ENCODE peak calls at places on chromosomes 7 and 10, in nine cellular contexts. R is transverse colon, S is adrenal gland, J is HepG2, M is PC-3, C is ovary, V is keratinocyte, N is cardiac muscle cell, T is GM23338. Q is an unnamed sample.

GRCh38 chr10:24382596-24382978 is 173.6 kb downstream of the KIAA1217 start:
- DNase-seq in C (no peak), T (no peak), J (no peak), V (no peak), N (no peak), S (no peak), R (no peak), M (no peak), Q (no peak)

GRCh38 chr7:118080947-118081346 is 103.0 kb upstream of the LSM8 start:
- DNase-seq in M (peak; percentile 71), R (no peak), S (no peak), J (no peak), C (no peak), T (peak; percentile 43), N (no peak), V (peak; percentile 85), Q (peak; percentile 93)

GRCh38 chr7:134462337-134462925 is 3.5 kb upstream of the AKR1B1 start:
- DNase-seq in T (no peak), R (no peak), N (no peak), C (no peak), S (no peak), J (peak; percentile 6), M (peak; percentile 85), V (no peak), Q (peak; percentile 74)

GRCh38 chr10:70518695-70519094 is 40.1 kb downstream of the PALD1 start:
- DNase-seq in S (no peak), T (no peak), V (peak; percentile 23), M (peak; percentile 93), N (no peak), C (no peak), J (no peak), R (no peak), Q (peak; percentile 34)

GRCh38 chr10:58070964-58071363 is 196.7 kb downstream of the IPMK start:
- DNase-seq in J (no peak), M (no peak), S (no peak), N (no peak), V (no peak), T (no peak), R (no peak), C (no peak), Q (no peak)

GRCh38 chr10:111082102-111082975 is 5.5 kb downstream of the ADRA2A start:
- DNase-seq in S (no peak), R (no peak), N (no peak), C (no peak), T (no peak), V (no peak), J (no peak), M (no peak), Q (no peak)

GRCh38 chr7:47654672-47655340 is 72.9 kb upstream of the TNS3 start:
- DNase-seq in N (no peak), V (no peak), R (no peak), M (no peak), C (no peak), S (no peak), J (no peak), T (peak; percentile 37), Q (no peak)

GRCh38 chr7:137983308-137984008 is 18.4 kb downstream of the CREB3L2 start:
- DNase-seq in M (no peak), T (no peak), N (no peak), R (no peak), J (peak; percentile 23), S (no peak), C (no peak), V (no peak), Q (no peak)

GRCh38 chr10:88343761-88344484 is 239.2 kb downstream of the RNLS start:
- DNase-seq in S (no peak), N (no peak), T (no peak), M (no peak), V (no peak), C (no peak), R (no peak), J (no peak), Q (no peak)

GRCh38 chr7:387132-388022 is 97.4 kb downstream of the FOXL3 start:
- DNase-seq in C (peak; percentile 21), J (no peak), T (no peak), V (no peak), M (no peak), S (peak; percentile 10), N (no peak), R (peak; percentile 5), Q (no peak)

GRCh38 chr10:87504667-87505365 is at the start of gene MINPP1:
- DNase-seq in J (peak; percentile 74), M (peak; percentile 69), N (peak; percentile 93), R (peak; percentile 82), S (peak; percentile 83), T (peak; percentile 97), V (peak; percentile 7), C (peak; percentile 89), Q (peak; percentile 56)

GRCh38 chr7:36132025-36132424 is 21.0 kb upstream of the EEPD1 start:
- DNase-seq in C (no peak), S (no peak), J (peak; percentile 21), V (no peak), R (no peak), N (no peak), T (no peak), M (no peak), Q (no peak)

GRCh38 chr7:127396184-127396583 is 3.7 kb upstream of the ZNF800 start:
- DNase-seq in T (peak; percentile 30), S (no peak), C (no peak), N (no peak), M (no peak), R (no peak), J (no peak), V (no peak), Q (no peak)

GRCh38 chr10:69455009-69455763 is 3.9 kb downstream of the TSPAN15 start:
- DNase-seq in S (no peak), M (no peak), C (no peak), J (no peak), T (no peak), V (no peak), R (no peak), N (no peak), Q (no peak)

GRCh38 chr7:45070254-45070642 is 18.5 kb downstream of the NACAD start:
- DNase-seq in S (no peak), R (no peak), N (no peak), V (no peak), M (no peak), J (no peak), C (no peak), T (no peak), Q (no peak)

GRCh38 chr10:57638411-57638810 is 629.3 kb downstream of the IPMK start:
- DNase-seq in M (peak; percentile 77), R (no peak), J (no peak), S (no peak), V (no peak), N (no peak), T (no peak), C (no peak), Q (no peak)

DNA sequence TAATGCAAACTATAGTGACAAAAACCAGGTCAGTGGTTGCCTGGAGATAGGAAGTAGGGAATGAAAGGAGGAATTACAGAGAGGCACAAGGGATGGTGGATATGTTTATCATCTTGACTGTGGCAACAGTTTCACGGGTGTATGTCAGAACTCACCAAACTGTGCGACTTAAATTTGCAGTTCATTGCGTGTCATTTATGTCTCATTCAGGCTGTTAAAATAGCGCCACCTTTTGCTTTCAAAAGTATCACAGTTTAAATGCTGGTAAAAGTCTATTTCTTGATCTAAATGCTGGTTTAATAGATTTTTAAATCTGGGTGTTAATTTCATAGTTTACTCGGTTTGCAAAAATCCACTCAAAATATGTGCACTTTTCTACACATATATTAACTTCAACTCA is 51.0 kb downstream of the PTTG1IP2 start:
- DNase-seq in T (peak; percentile 68), S (no peak), C (no peak), R (no peak), M (peak; percentile 20), N (peak; percentile 2), V (no peak), J (no peak), Q (no peak)
- TF ChIP-seq CTCF in T (peak; percentile 79), S (no peak), C (no peak), R (peak; percentile 32), M (peak; percentile 64), N (peak; percentile 44), V (peak; percentile 48), J (peak; percentile 25), Q (peak; percentile 27)

GRCh38 chr10:116738359-116738738 is 4.0 kb downstream of the HSPA12A start:
- DNase-seq in S (no peak), N (no peak), R (no peak), T (no peak), J (no peak), V (no peak), C (no peak), M (no peak), Q (no peak)

GRCh38 chr10:116742367-116743265 is at the start of gene HSPA12A:
- DNase-seq in N (peak; percentile 89), S (peak; percentile 86), J (no peak), M (peak; percentile 73), T (peak; percentile 73), V (no peak), R (peak; percentile 80), C (peak; percentile 90), Q (no peak)

GRCh38 chr10:116741391-116742351 is 695 bp downstream of the HSPA12A start:
- DNase-seq in S (peak; percentile 43), M (no peak), V (no peak), C (peak; percentile 82), R (peak; percentile 18), J (no peak), T (peak; percentile 38), N (peak; percentile 49), Q (no peak)

GRCh38 chr10:116743266-116744064 is 1.1 kb upstream of the HSPA12A start:
- DNase-seq in T (no peak), V (no peak), R (no peak), M (no peak), N (no peak), S (no peak), J (no peak), C (no peak), Q (no peak)

GRCh38 chr10:116740971-116741370 is 1.4 kb downstream of the HSPA12A start:
- DNase-seq in S (peak; percentile 34), M (no peak), C (peak; percentile 53), J (no peak), T (peak; percentile 4), V (no peak), R (no peak), N (no peak), Q (no peak)
- H3K27me3 ChIP-seq in S (no peaks in the 10 kb centered on the region), M (no peaks in the 10 kb centered on the region), C (no peaks in the 10 kb centered on the region), J (peaks cover 23% of the 10 kb centered on the region), T (peaks cover 53% of the 10 kb centered on the region), V (no peaks in the 10 kb centered on the region), R (peaks cover 17% of the 10 kb centered on the region), N (peaks cover 45% of the 10 kb centered on the region), Q (no peaks in the 10 kb centered on the region)

GRCh38 chr10:35035641-35036040 is 54.5 kb downstream of the CUL2 start:
- DNase-seq in S (no peak), J (no peak), T (no peak), V (no peak), N (no peak), M (no peak), C (no peak), R (no peak), Q (no peak)
- H3K36me3 ChIP-seq in S (peaks cover 42% of the 10 kb centered on the region), J (peaks cover 48% of the 10 kb centered on the region), T (peaks cover 9% of the 10 kb centered on the region), V (peaks cover 6% of the 10 kb centered on the region), N (peaks cover 55% of the 10 kb centered on the region), M (peaks cover 74% of the 10 kb centered on the region), C (no peaks in the 10 kb centered on the region), R (peaks cover 43% of the 10 kb centered on the region), Q (no peaks in the 10 kb centered on the region)

DNA sequence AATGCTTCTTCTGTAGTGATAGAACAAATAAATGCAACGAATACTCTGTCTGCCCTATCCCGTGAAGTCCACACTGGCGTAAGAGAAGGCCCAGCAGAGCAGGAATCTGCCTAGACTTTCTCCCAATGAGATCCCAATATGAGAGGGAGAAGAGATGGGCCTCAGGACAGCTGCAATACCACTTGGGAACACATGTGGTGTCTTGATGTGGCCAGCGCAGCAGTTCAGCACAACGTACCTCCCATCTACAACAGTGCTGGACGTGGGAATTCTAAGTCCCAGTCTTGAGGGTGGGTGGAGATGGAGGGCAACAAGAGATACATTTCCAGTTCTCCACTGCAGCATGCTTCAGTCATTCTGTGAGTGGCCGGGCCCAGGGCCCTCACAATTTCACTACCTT is 45.8 kb downstream of the FIGNL1 start:
- DNase-seq in S (no peak), N (peak; percentile 9), R (no peak), C (no peak), V (no peak), T (peak; percentile 45), J (no peak), M (no peak), Q (no peak)
- TF ChIP-seq CTCF in S (no peak), N (no peak), R (no peak), C (no peak), V (no peak), T (peak; percentile 38), J (no peak), M (peak; percentile 28), Q (peak; percentile 5)

Q was measured in kidney epithelial cell.